ENCODE peak calls at places on chromosomes 11 and 22, in ten cellular contexts. One of them, this sample, is unnamed.

GRCh38 chr11:9397746-9398680 is 13.6 kb downstream of the IPO7 start:
- DNase-seq in adrenal gland: no peak
- DNase-seq in ovary: no peak
- DNase-seq in hepatocyte: no peak
- DNase-seq in breast epithelium: no peak
- DNase-seq in pancreas: no peak
- DNase-seq in cardiac muscle cell: no peak
- DNase-seq in right atrium auricular region: no peak
- DNase-seq in Peyer's patch: no peak
- DNase-seq in left ventricle myocardium inferior: no peak
- DNase-seq in this sample: no peak

GRCh38 chr22:30866811-30867271 is 101.7 kb downstream of the MORC2 start:
- DNase-seq in adrenal gland: no peak
- DNase-seq in ovary: no peak
- DNase-seq in hepatocyte: peak; percentile 3
- DNase-seq in breast epithelium: no peak
- DNase-seq in pancreas: no peak
- DNase-seq in cardiac muscle cell: no peak
- DNase-seq in right atrium auricular region: no peak
- DNase-seq in Peyer's patch: peak; percentile 37
- DNase-seq in left ventricle myocardium inferior: no peak
- DNase-seq in this sample: no peak

GRCh38 chr22:28831140-28832072 is 31.0 kb upstream of the XBP1 start:
- DNase-seq in adrenal gland: no peak
- DNase-seq in ovary: no peak
- DNase-seq in hepatocyte: no peak
- DNase-seq in breast epithelium: no peak
- DNase-seq in pancreas: no peak
- DNase-seq in cardiac muscle cell: no peak
- DNase-seq in right atrium auricular region: no peak
- DNase-seq in Peyer's patch: no peak
- DNase-seq in left ventricle myocardium inferior: no peak
- DNase-seq in this sample: no peak

GRCh38 chr11:35424157-35424945 is 5.0 kb upstream of the SLC1A2 start:
- DNase-seq in adrenal gland: no peak
- DNase-seq in ovary: no peak
- DNase-seq in hepatocyte: no peak
- DNase-seq in breast epithelium: no peak
- DNase-seq in pancreas: no peak
- DNase-seq in cardiac muscle cell: no peak
- DNase-seq in right atrium auricular region: no peak
- DNase-seq in Peyer's patch: no peak
- DNase-seq in left ventricle myocardium inferior: no peak
- DNase-seq in this sample: peak; percentile 68

GRCh38 chr11:106989056-106989455 is 29.2 kb downstream of the GUCY1A2 start:
- DNase-seq in adrenal gland: no peak
- DNase-seq in ovary: no peak
- DNase-seq in hepatocyte: no peak
- DNase-seq in breast epithelium: no peak
- DNase-seq in pancreas: no peak
- DNase-seq in cardiac muscle cell: peak; percentile 36
- DNase-seq in right atrium auricular region: no peak
- DNase-seq in Peyer's patch: no peak
- DNase-seq in left ventricle myocardium inferior: no peak
- DNase-seq in this sample: no peak

GRCh38 chr11:119389611-119390254 is 8.2 kb upstream of the USP2 start:
- DNase-seq in adrenal gland: no peak
- DNase-seq in ovary: no peak
- DNase-seq in hepatocyte: no peak
- DNase-seq in breast epithelium: no peak
- DNase-seq in pancreas: no peak
- DNase-seq in cardiac muscle cell: no peak
- DNase-seq in right atrium auricular region: no peak
- DNase-seq in Peyer's patch: no peak
- DNase-seq in left ventricle myocardium inferior: no peak
- DNase-seq in this sample: no peak

GRCh38 chr11:35463211-35463810 is 44.0 kb upstream of the SLC1A2 start:
- DNase-seq in adrenal gland: no peak
- DNase-seq in ovary: no peak
- DNase-seq in hepatocyte: no peak
- DNase-seq in breast epithelium: no peak
- DNase-seq in pancreas: no peak
- DNase-seq in cardiac muscle cell: no peak
- DNase-seq in right atrium auricular region: no peak
- DNase-seq in Peyer's patch: no peak
- DNase-seq in left ventricle myocardium inferior: no peak
- DNase-seq in this sample: no peak

GRCh38 chr11:92638678-92639077 is 330.8 kb upstream of the MTNR1B start:
- DNase-seq in adrenal gland: no peak
- DNase-seq in ovary: no peak
- DNase-seq in hepatocyte: no peak
- DNase-seq in breast epithelium: no peak
- DNase-seq in pancreas: no peak
- DNase-seq in cardiac muscle cell: no peak
- DNase-seq in right atrium auricular region: no peak
- DNase-seq in Peyer's patch: no peak
- DNase-seq in left ventricle myocardium inferior: no peak
- DNase-seq in this sample: no peak

GRCh38 chr11:115503083-115503885 is 931 bp downstream of the CADM1 start:
- DNase-seq in adrenal gland: peak; percentile 72
- DNase-seq in ovary: peak; percentile 74
- DNase-seq in hepatocyte: peak; percentile 84
- DNase-seq in breast epithelium: peak; percentile 48
- DNase-seq in pancreas: peak; percentile 63
- DNase-seq in cardiac muscle cell: peak; percentile 29
- DNase-seq in right atrium auricular region: peak; percentile 66
- DNase-seq in Peyer's patch: peak; percentile 66
- DNase-seq in left ventricle myocardium inferior: peak; percentile 61
- DNase-seq in this sample: peak; percentile 14

GRCh38 chr22:31958625-31959239 is 14.4 kb downstream of the YWHAH start:
- DNase-seq in adrenal gland: no peak
- DNase-seq in ovary: no peak
- DNase-seq in hepatocyte: no peak
- DNase-seq in breast epithelium: no peak
- DNase-seq in pancreas: no peak
- DNase-seq in cardiac muscle cell: no peak
- DNase-seq in right atrium auricular region: no peak
- DNase-seq in Peyer's patch: no peak
- DNase-seq in left ventricle myocardium inferior: no peak
- DNase-seq in this sample: no peak
- TF ChIP-seq CTCF in adrenal gland: no peak
- TF ChIP-seq CTCF in ovary: no peak
- TF ChIP-seq CTCF in hepatocyte: no peak
- TF ChIP-seq CTCF in breast epithelium: no peak
- TF ChIP-seq CTCF in pancreas: no peak
- TF ChIP-seq CTCF in cardiac muscle cell: no peak
- TF ChIP-seq CTCF in right atrium auricular region: no peak
- TF ChIP-seq CTCF in Peyer's patch: no peak
- TF ChIP-seq CTCF in left ventricle myocardium inferior: no peak
- TF ChIP-seq CTCF in this sample: no peak

GRCh38 chr22:43110444-43110926 is at the start of gene BIK:
- DNase-seq in adrenal gland: peak; percentile 60
- DNase-seq in ovary: peak; percentile 31
- DNase-seq in hepatocyte: peak; percentile 68
- DNase-seq in breast epithelium: no peak
- DNase-seq in pancreas: peak; percentile 66
- DNase-seq in cardiac muscle cell: peak; percentile 35
- DNase-seq in right atrium auricular region: no peak
- DNase-seq in Peyer's patch: peak; percentile 77
- DNase-seq in left ventricle myocardium inferior: peak; percentile 39
- DNase-seq in this sample: no peak

GRCh38 chr22:43110927-43111623 is 525 bp downstream of the BIK start:
- DNase-seq in adrenal gland: no peak
- DNase-seq in ovary: peak; percentile 37
- DNase-seq in hepatocyte: peak; percentile 69
- DNase-seq in breast epithelium: peak; percentile 35
- DNase-seq in pancreas: peak; percentile 75
- DNase-seq in cardiac muscle cell: no peak
- DNase-seq in right atrium auricular region: no peak
- DNase-seq in Peyer's patch: peak; percentile 72
- DNase-seq in left ventricle myocardium inferior: no peak
- DNase-seq in this sample: no peak

GRCh38 chr22:43116932-43117331 is 6.4 kb downstream of the BIK start:
- DNase-seq in adrenal gland: no peak
- DNase-seq in ovary: no peak
- DNase-seq in hepatocyte: no peak
- DNase-seq in breast epithelium: no peak
- DNase-seq in pancreas: no peak
- DNase-seq in cardiac muscle cell: no peak
- DNase-seq in right atrium auricular region: no peak
- DNase-seq in Peyer's patch: no peak
- DNase-seq in left ventricle myocardium inferior: no peak
- DNase-seq in this sample: no peak

GRCh38 chr22:43114958-43115357 is 4.4 kb downstream of the BIK start:
- DNase-seq in adrenal gland: no peak
- DNase-seq in ovary: no peak
- DNase-seq in hepatocyte: peak; percentile 42
- DNase-seq in breast epithelium: peak; percentile 51
- DNase-seq in pancreas: peak; percentile 78
- DNase-seq in cardiac muscle cell: no peak
- DNase-seq in right atrium auricular region: no peak
- DNase-seq in Peyer's patch: peak; percentile 61
- DNase-seq in left ventricle myocardium inferior: no peak
- DNase-seq in this sample: no peak

DNA sequence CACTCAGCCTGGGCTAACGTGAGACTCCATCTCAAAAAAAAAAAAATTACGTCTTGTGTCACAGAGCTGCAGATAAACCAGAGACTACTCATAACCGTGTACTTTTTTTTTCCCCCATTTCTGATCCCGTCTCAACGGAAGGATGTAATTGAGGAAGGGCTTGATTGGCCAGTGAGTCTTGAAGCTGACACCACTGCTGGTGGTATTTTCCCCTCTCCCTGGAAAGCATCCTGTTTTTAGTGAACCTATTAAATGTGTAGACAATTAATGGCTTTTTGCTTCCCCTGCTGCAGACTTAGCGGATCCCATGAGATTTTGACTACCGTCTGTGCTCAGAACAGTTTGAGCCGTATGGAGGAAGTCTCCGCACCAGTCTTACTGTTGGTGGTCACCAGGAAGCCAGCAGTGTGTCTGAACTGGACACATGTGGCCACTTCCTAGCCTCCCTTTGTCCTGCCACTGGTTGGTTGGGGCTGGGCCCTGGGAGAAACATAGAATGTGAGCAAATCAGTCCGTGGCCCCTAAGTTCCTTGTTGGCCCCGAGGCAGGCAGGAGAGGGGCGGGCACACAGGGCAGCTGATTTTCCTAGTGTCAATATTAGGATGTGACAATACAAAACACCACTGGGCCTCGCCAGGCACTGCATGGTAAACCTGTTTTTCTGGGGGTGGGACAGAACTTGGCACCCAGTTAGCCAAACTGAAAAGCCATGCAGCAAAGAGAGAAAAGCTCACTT is 3.1 kb downstream of the BIK start:
- DNase-seq in adrenal gland: no peak
- DNase-seq in ovary: no peak
- DNase-seq in hepatocyte: no peak
- DNase-seq in breast epithelium: peak; percentile 53
- DNase-seq in pancreas: peak; percentile 51
- DNase-seq in cardiac muscle cell: no peak
- DNase-seq in right atrium auricular region: no peak
- DNase-seq in Peyer's patch: no peak
- DNase-seq in left ventricle myocardium inferior: no peak
- DNase-seq in this sample: no peak
- H3K4me3 ChIP-seq in adrenal gland: no peak overlapping the region
- H3K4me3 ChIP-seq in ovary: no peak overlapping the region
- H3K4me3 ChIP-seq in hepatocyte: no peak overlapping the region
- H3K4me3 ChIP-seq in breast epithelium: no peak overlapping the region
- H3K4me3 ChIP-seq in pancreas: no peak overlapping the region
- H3K4me3 ChIP-seq in cardiac muscle cell: no peak overlapping the region
- H3K4me3 ChIP-seq in right atrium auricular region: no peak overlapping the region
- H3K4me3 ChIP-seq in Peyer's patch: no peak overlapping the region
- H3K4me3 ChIP-seq in left ventricle myocardium inferior: no peak overlapping the region
- H3K4me3 ChIP-seq in this sample: no peak overlapping the region

DNA sequence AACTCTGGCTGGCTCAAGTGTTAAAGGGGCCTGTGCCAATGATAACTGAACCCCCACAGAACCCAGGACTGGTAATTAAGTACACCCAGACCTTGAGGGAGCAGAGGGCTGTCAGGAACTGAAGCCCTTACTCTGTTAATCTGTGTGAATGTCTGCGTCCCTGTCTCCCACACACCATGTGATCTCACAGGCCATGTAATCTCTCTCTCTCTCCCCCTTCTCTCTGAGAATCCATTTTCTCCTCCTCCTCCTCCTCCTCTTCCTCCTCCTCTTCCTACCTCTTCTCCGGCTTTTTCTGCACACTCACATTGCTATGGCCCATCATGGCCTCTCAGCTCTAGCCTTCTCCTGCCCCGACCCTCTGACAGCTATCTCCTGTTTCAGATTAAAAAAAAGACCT is 14.6 kb upstream of the IRAG1 start:
- DNase-seq in adrenal gland: no peak
- DNase-seq in ovary: no peak
- DNase-seq in hepatocyte: no peak
- DNase-seq in breast epithelium: no peak
- DNase-seq in pancreas: no peak
- DNase-seq in cardiac muscle cell: no peak
- DNase-seq in right atrium auricular region: no peak
- DNase-seq in Peyer's patch: no peak
- DNase-seq in left ventricle myocardium inferior: no peak
- DNase-seq in this sample: no peak
- H3K27me3 ChIP-seq in adrenal gland: no peaks in the 10 kb centered on the region
- H3K27me3 ChIP-seq in ovary: no peaks in the 10 kb centered on the region
- H3K27me3 ChIP-seq in hepatocyte: no peaks in the 10 kb centered on the region
- H3K27me3 ChIP-seq in breast epithelium: no peaks in the 10 kb centered on the region
- H3K27me3 ChIP-seq in pancreas: no peaks in the 10 kb centered on the region
- H3K27me3 ChIP-seq in cardiac muscle cell: no peaks in the 10 kb centered on the region
- H3K27me3 ChIP-seq in right atrium auricular region: no peaks in the 10 kb centered on the region
- H3K27me3 ChIP-seq in Peyer's patch: no peaks in the 10 kb centered on the region
- H3K27me3 ChIP-seq in left ventricle myocardium inferior: no peaks in the 10 kb centered on the region
- H3K27me3 ChIP-seq in this sample: no peaks in the 10 kb centered on the region

GRCh38 chr22:19779685-19780268 is 19.2 kb downstream of the TBX1 start:
- DNase-seq in adrenal gland: no peak
- DNase-seq in ovary: no peak
- DNase-seq in hepatocyte: no peak
- DNase-seq in breast epithelium: no peak
- DNase-seq in pancreas: no peak
- DNase-seq in cardiac muscle cell: no peak
- DNase-seq in right atrium auricular region: no peak
- DNase-seq in Peyer's patch: no peak
- DNase-seq in left ventricle myocardium inferior: peak; percentile 5
- DNase-seq in this sample: no peak
- TF ChIP-seq CTCF in adrenal gland: no peak
- TF ChIP-seq CTCF in ovary: no peak
- TF ChIP-seq CTCF in hepatocyte: no peak
- TF ChIP-seq CTCF in breast epithelium: no peak
- TF ChIP-seq CTCF in pancreas: no peak
- TF ChIP-seq CTCF in cardiac muscle cell: no peak
- TF ChIP-seq CTCF in right atrium auricular region: no peak
- TF ChIP-seq CTCF in Peyer's patch: no peak
- TF ChIP-seq CTCF in left ventricle myocardium inferior: no peak
- TF ChIP-seq CTCF in this sample: no peak

GRCh38 chr11:114059984-114060401 is 482 bp downstream of the ZBTB16 start:
- DNase-seq in adrenal gland: peak; percentile 58
- DNase-seq in ovary: no peak
- DNase-seq in hepatocyte: no peak
- DNase-seq in breast epithelium: no peak
- DNase-seq in pancreas: no peak
- DNase-seq in cardiac muscle cell: peak; percentile 68
- DNase-seq in right atrium auricular region: no peak
- DNase-seq in Peyer's patch: peak; percentile 73
- DNase-seq in left ventricle myocardium inferior: peak; percentile 45
- DNase-seq in this sample: no peak
- H3K4me3 ChIP-seq in adrenal gland: peak overlapping the region; percentile 100
- H3K4me3 ChIP-seq in ovary: peak overlapping the region; percentile 99
- H3K4me3 ChIP-seq in hepatocyte: peak overlapping the region; percentile 99
- H3K4me3 ChIP-seq in breast epithelium: peak overlapping the region; percentile 100
- H3K4me3 ChIP-seq in pancreas: peak overlapping the region; percentile 89
- H3K4me3 ChIP-seq in cardiac muscle cell: peak overlapping the region; percentile 85
- H3K4me3 ChIP-seq in right atrium auricular region: peak overlapping the region; percentile 84
- H3K4me3 ChIP-seq in Peyer's patch: peak overlapping the region; percentile 97
- H3K4me3 ChIP-seq in left ventricle myocardium inferior: peak overlapping the region; percentile 100
- H3K4me3 ChIP-seq in this sample: no peak overlapping the region

GRCh38 chr11:1062075-1062820 is 12.4 kb upstream of the MUC2 start:
- DNase-seq in adrenal gland: no peak
- DNase-seq in ovary: no peak
- DNase-seq in hepatocyte: no peak
- DNase-seq in breast epithelium: no peak
- DNase-seq in pancreas: no peak
- DNase-seq in cardiac muscle cell: no peak
- DNase-seq in right atrium auricular region: no peak
- DNase-seq in Peyer's patch: peak; percentile 44
- DNase-seq in left ventricle myocardium inferior: no peak
- DNase-seq in this sample: no peak
- H3K27me3 ChIP-seq in adrenal gland: no peaks in the 10 kb centered on the region
- H3K27me3 ChIP-seq in ovary: no peaks in the 10 kb centered on the region
- H3K27me3 ChIP-seq in hepatocyte: no peaks in the 10 kb centered on the region
- H3K27me3 ChIP-seq in breast epithelium: no peaks in the 10 kb centered on the region
- H3K27me3 ChIP-seq in pancreas: no peaks in the 10 kb centered on the region
- H3K27me3 ChIP-seq in cardiac muscle cell: no peaks in the 10 kb centered on the region
- H3K27me3 ChIP-seq in right atrium auricular region: no peaks in the 10 kb centered on the region
- H3K27me3 ChIP-seq in Peyer's patch: no peaks in the 10 kb centered on the region
- H3K27me3 ChIP-seq in left ventricle myocardium inferior: peaks cover 23% of the 10 kb centered on the region
- H3K27me3 ChIP-seq in this sample: no peaks in the 10 kb centered on the region

This sample was measured in BJ.